ENCODE peak calls at places on chromosomes 16 and 17, in six cellular contexts. G is GM23248, H is IMR-90, Q is mammary epithelial cell, E is neural progenitor cell, A is iPS DF 6.9. R is an unnamed sample.
A peak's percentile ranks its signal among the peaks of the same experiment; 100 is the strongest.

GRCh38 chr17:57892820-57893595 is 43.2 kb upstream of the MRPS23 start:
- DNase-seq in G (peak; percentile 100), H (peak; percentile 98), Q (peak; percentile 95), E (peak; percentile 80), A (no peak), R (peak; percentile 96)

GRCh38 chr17:68910256-68910705 is 44.9 kb downstream of the ABCA8 start:
- DNase-seq in G (peak; percentile 12), H (peak; percentile 4), Q (peak; percentile 5), E (peak; percentile 31), A (no peak), R (peak; percentile 17)

GRCh38 chr16:64313726-64314125 is 808.1 kb downstream of the CDH11 start:
- DNase-seq in G (no peak), H (no peak), Q (no peak), E (no peak), A (no peak), R (no peak)

GRCh38 chr17:27489045-27489715 is 32.9 kb downstream of the KSR1 start:
- DNase-seq in G (peak; percentile 86), H (peak; percentile 59), Q (peak; percentile 35), E (no peak), A (no peak), R (no peak)

GRCh38 chr17:20009302-20010098 is at the start of gene SPECC1:
- DNase-seq in G (no peak), H (peak; percentile 43), Q (peak; percentile 69), E (peak; percentile 91), A (no peak), R (peak; percentile 87)

GRCh38 chr16:50152386-50152806 is 710 bp upstream of the TENT4B start:
- DNase-seq in G (peak; percentile 67), H (no peak), Q (peak; percentile 40), E (no peak), A (no peak), R (no peak)

GRCh38 chr16:20807822-20808207 is 1.5 kb downstream of the REXO5 start:
- DNase-seq in G (no peak), H (no peak), Q (no peak), E (no peak), A (no peak), R (no peak)

GRCh38 chr17:9959377-9959981 is 54.4 kb upstream of the RCVRN start:
- DNase-seq in G (peak; percentile 46), H (peak; percentile 49), Q (peak; percentile 12), E (peak; percentile 87), A (peak; percentile 37), R (peak; percentile 80)

GRCh38 chr16:30382398-30383015 is at the start of gene SEPTIN1:
- DNase-seq in G (no peak), H (no peak), Q (no peak), E (no peak), A (no peak), R (no peak)

GRCh38 chr16:70348991-70349390 is 2.3 kb downstream of the DDX19A start:
- DNase-seq in G (peak; percentile 51), H (no peak), Q (no peak), E (no peak), A (no peak), R (no peak)

GRCh38 chr17:78383725-78384471 is 5.4 kb downstream of the PGS1 start:
- DNase-seq in G (peak; percentile 99), H (peak; percentile 100), Q (peak; percentile 97), E (no peak), A (no peak), R (no peak)

GRCh38 chr17:60163108-60163784 is 13.5 kb downstream of the CA4 start:
- DNase-seq in G (no peak), H (no peak), Q (no peak), E (peak; percentile 66), A (no peak), R (no peak)

GRCh38 chr17:74569392-74570003 is 2.2 kb upstream of the CD300H start:
- DNase-seq in G (peak; percentile 98), H (peak; percentile 58), Q (peak; percentile 100), E (no peak), A (no peak), R (peak; percentile 43)

GRCh38 chr17:18859256-18859655 is 1.3 kb downstream of the PRPSAP2 start:
- DNase-seq in G (peak; percentile 83), H (peak; percentile 73), Q (no peak), E (peak; percentile 33), A (no peak), R (peak; percentile 16)

GRCh38 chr17:17304521-17304985 is 1.4 kb downstream of the NT5M start:
- DNase-seq in G (no peak), H (no peak), Q (no peak), E (no peak), A (no peak), R (no peak)

GRCh38 chr17:62670202-62670821 is 42.8 kb downstream of the MRC2 start:
- DNase-seq in G (no peak), H (no peak), Q (peak; percentile 99), E (peak; percentile 65), A (peak; percentile 60), R (peak; percentile 53)

GRCh38 chr17:30961213-30962188 is 9.3 kb upstream of the RNF135 start:
- DNase-seq in G (peak; percentile 68), H (peak; percentile 34), Q (no peak), E (peak; percentile 33), A (no peak), R (no peak)

GRCh38 chr17:38720941-38721340 is 9.2 kb upstream of the CISD3 start:
- DNase-seq in G (no peak), H (no peak), Q (no peak), E (no peak), A (no peak), R (no peak)
- H3K4me1 ChIP-seq in G (no peaks in the 10 kb centered on the region), H (no peaks in the 10 kb centered on the region), Q (no peaks in the 10 kb centered on the region), E (peaks cover 13% of the 10 kb centered on the region), A (peaks cover 12% of the 10 kb centered on the region), R (peaks cover 3% of the 10 kb centered on the region)

GRCh38 chr16:87919681-87919994 is 16.7 kb downstream of the CA5A start:
- DNase-seq in G (no peak), H (no peak), Q (no peak), E (peak; percentile 42), A (no peak), R (peak; percentile 42)
- H3K27me3 ChIP-seq in G (no peaks in the 10 kb centered on the region), H (peaks cover 36% of the 10 kb centered on the region), Q (no peaks in the 10 kb centered on the region), E (no peaks in the 10 kb centered on the region), A (no peaks in the 10 kb centered on the region), R (no peaks in the 10 kb centered on the region)

GRCh38 chr16:85602402-85602801 is 10.7 kb upstream of the GSE1 start:
- DNase-seq in G (no peak), H (no peak), Q (no peak), E (no peak), A (no peak), R (no peak)
- H3K4me1 ChIP-seq in G (no peaks in the 10 kb centered on the region), H (peaks cover 7% of the 10 kb centered on the region), Q (no peaks in the 10 kb centered on the region), E (peaks cover 58% of the 10 kb centered on the region), A (peaks cover 21% of the 10 kb centered on the region), R (peaks cover 16% of the 10 kb centered on the region)

GRCh38 chr16:31532120-31532519 is 4.4 kb downstream of the AHSP start:
- DNase-seq in G (no peak), H (no peak), Q (no peak), E (no peak), A (no peak), R (no peak)

GRCh38 chr16:31530405-31530804 is 2.7 kb downstream of the AHSP start:
- DNase-seq in G (no peak), H (no peak), Q (no peak), E (no peak), A (no peak), R (no peak)

GRCh38 chr16:31528726-31529397 is 1.2 kb downstream of the AHSP start:
- DNase-seq in G (peak; percentile 28), H (peak; percentile 23), Q (no peak), E (no peak), A (no peak), R (peak; percentile 18)

GRCh38 chr16:31529398-31530312 is 2.0 kb downstream of the AHSP start:
- DNase-seq in G (peak; percentile 28), H (no peak), Q (no peak), E (peak; percentile 49), A (no peak), R (peak; percentile 3)

GRCh38 chr16:31531096-31531495 is 3.4 kb downstream of the AHSP start:
- DNase-seq in G (no peak), H (no peak), Q (no peak), E (no peak), A (no peak), R (no peak)
- H3K27me3 ChIP-seq in G (peaks cover 25% of the 10 kb centered on the region), H (peaks cover 28% of the 10 kb centered on the region), Q (peaks cover 18% of the 10 kb centered on the region), E (peaks cover 58% of the 10 kb centered on the region), A (peaks cover 10% of the 10 kb centered on the region), R (peaks cover 11% of the 10 kb centered on the region)

GRCh38 chr16:79092846-79093245 is 507.7 kb downstream of the MAF start:
- DNase-seq in G (no peak), H (no peak), Q (no peak), E (no peak), A (no peak), R (no peak)

GRCh38 chr16:79093554-79093967 is 507.0 kb downstream of the MAF start:
- DNase-seq in G (no peak), H (no peak), Q (no peak), E (no peak), A (no peak), R (no peak)

GRCh38 chr16:79088971-79089370 is 511.6 kb downstream of the MAF start:
- DNase-seq in G (no peak), H (no peak), Q (no peak), E (no peak), A (no peak), R (no peak)

GRCh38 chr16:79089735-79090284 is 510.7 kb downstream of the MAF start:
- DNase-seq in G (no peak), H (no peak), Q (no peak), E (no peak), A (no peak), R (no peak)

GRCh38 chr16:79090966-79091365 is 509.6 kb downstream of the MAF start:
- DNase-seq in G (no peak), H (no peak), Q (no peak), E (no peak), A (no peak), R (no peak)
- H3K4me1 ChIP-seq in G (no peaks in the 10 kb centered on the region), H (no peaks in the 10 kb centered on the region), Q (no peaks in the 10 kb centered on the region), E (peaks cover under 1% of the 10 kb centered on the region), A (no peaks in the 10 kb centered on the region), R (no peaks in the 10 kb centered on the region)

GRCh38 chr16:54540525-54541180 is 254.1 kb upstream of the IRX3 start:
- DNase-seq in G (no peak), H (no peak), Q (no peak), E (no peak), A (no peak), R (no peak)

GRCh38 chr16:54533856-54534490 is 247.4 kb upstream of the IRX3 start:
- DNase-seq in G (no peak), H (no peak), Q (no peak), E (no peak), A (no peak), R (no peak)

GRCh38 chr16:54542805-54543504 is 256.4 kb upstream of the IRX3 start:
- DNase-seq in G (no peak), H (no peak), Q (no peak), E (no peak), A (no peak), R (no peak)

GRCh38 chr16:54538241-54538640 is 251.7 kb upstream of the IRX3 start:
- DNase-seq in G (peak; percentile 33), H (no peak), Q (no peak), E (peak; percentile 6), A (no peak), R (peak; percentile 21)
- H3K27me3 ChIP-seq in G (peaks cover 21% of the 10 kb centered on the region), H (no peaks in the 10 kb centered on the region), Q (peaks cover 2% of the 10 kb centered on the region), E (no peaks in the 10 kb centered on the region), A (no peaks in the 10 kb centered on the region), R (no peaks in the 10 kb centered on the region)

R was measured in mesendoderm.